ENCODE peak calls at places on chromosome 12, in seven cellular contexts. O, S, Y, B, W, K and P are unnamed samples. For H3K36me3 and H3K4me1, the result is how much of the 10 kb centered on the place peaks cover.

GRCh38 chr12:118060301-118061010 is 523 bp downstream of the WSB2 start:
- DNase-seq in O (peak), S (peak), Y (no peak), B (peak), W (no peak), K (no peak), P (peak)

GRCh38 chr12:109053382-109054123 is 1.2 kb downstream of the USP30 start:
- DNase-seq in O (no peak), S (no peak), Y (peak), B (no peak), W (no peak), K (peak), P (no peak)

GRCh38 chr12:113161415-113162016 is 12.0 kb downstream of the CFAP73 start:
- DNase-seq in O (no peak), S (no peak), Y (no peak), B (no peak), W (no peak), K (peak), P (no peak)

GRCh38 chr12:39606712-39607423 is 12.7 kb downstream of the ABCD2 start:
- DNase-seq in O (no peak), S (no peak), Y (no peak), B (no peak), W (no peak), K (no peak), P (no peak)

GRCh38 chr12:31017535-31017934 is 56.1 kb upstream of the DDX11 start:
- DNase-seq in O (no peak), S (no peak), Y (no peak), B (peak), W (no peak), K (no peak), P (peak)

GRCh38 chr12:56571131-56571530 is 49.5 kb downstream of the RBMS2 start:
- DNase-seq in O (no peak), S (no peak), Y (no peak), B (no peak), W (no peak), K (peak), P (no peak)

GRCh38 chr12:50579757-50580267 is 75.0 kb downstream of the DIP2B start:
- DNase-seq in O (no peak), S (no peak), Y (no peak), B (no peak), W (no peak), K (no peak), P (no peak)

GRCh38 chr12:12716845-12717585 is at the start of gene CDKN1B:
- DNase-seq in O (peak), S (peak), Y (peak), B (peak), W (peak), K (peak), P (peak)

GRCh38 chr12:50005150-50005549 is 20.1 kb downstream of the RACGAP1 start:
- DNase-seq in O (no peak), S (no peak), Y (no peak), B (no peak), W (no peak), K (no peak), P (no peak)

GRCh38 chr12:45745861-45746277 is 16.4 kb downstream of the ARID2 start:
- DNase-seq in O (no peak), S (no peak), Y (peak), B (no peak), W (no peak), K (no peak), P (no peak)

GRCh38 chr12:132588319-132588718 is 22.1 kb downstream of the LRCOL1 start:
- DNase-seq in O (no peak), S (no peak), Y (no peak), B (no peak), W (no peak), K (no peak), P (no peak)

GRCh38 chr12:90546511-90546910 is 408.5 kb downstream of the CCER1 start:
- DNase-seq in O (no peak), S (no peak), Y (no peak), B (no peak), W (no peak), K (no peak), P (no peak)

GRCh38 chr12:95623554-95624170 is 72.4 kb upstream of the USP44 start:
- DNase-seq in O (peak), S (no peak), Y (peak), B (peak), W (no peak), K (peak), P (peak)

GRCh38 chr12:48812389-48812788 is 5.9 kb upstream of the CACNB3 start:
- DNase-seq in O (no peak), S (no peak), Y (no peak), B (no peak), W (no peak), K (no peak), P (no peak)

GRCh38 chr12:57127101-57127709 is 1.1 kb upstream of the LRP1 start:
- DNase-seq in O (peak), S (no peak), Y (peak), B (peak), W (no peak), K (peak), P (peak)

GRCh38 chr12:42447371-42447786 is 121.4 kb downstream of the PPHLN1 start:
- DNase-seq in O (no peak), S (no peak), Y (peak), B (no peak), W (no peak), K (no peak), P (no peak)

GRCh38 chr12:116343331-116343884 is 65.9 kb upstream of the MED13L start:
- DNase-seq in O (peak), S (no peak), Y (no peak), B (no peak), W (no peak), K (no peak), P (no peak)

GRCh38 chr12:44835641-44836379 is 40.3 kb downstream of the NELL2 start:
- DNase-seq in O (no peak), S (no peak), Y (no peak), B (no peak), W (no peak), K (no peak), P (no peak)

DNA sequence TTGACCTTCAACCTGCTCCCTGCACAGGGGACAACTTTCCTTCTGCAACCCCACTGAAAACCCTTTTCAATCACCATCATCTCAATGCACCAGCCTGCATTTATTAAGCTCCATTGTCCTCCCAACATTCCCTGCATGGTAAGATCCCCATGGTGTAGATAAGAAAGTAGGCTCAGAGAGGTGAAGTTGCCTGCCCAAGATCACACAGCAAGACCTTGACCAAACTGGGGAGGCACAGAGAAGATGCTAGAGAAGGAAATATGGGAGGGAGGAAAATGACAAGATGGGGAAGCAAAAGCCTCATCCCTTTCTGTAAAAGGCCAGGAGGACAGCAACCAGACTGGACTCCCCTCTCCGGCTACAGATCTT is 9.8 kb downstream of the MSI1 start:
- DNase-seq in O (no peak), S (no peak), Y (no peak), B (no peak), W (no peak), K (no peak), P (no peak)
- H3K36me3 ChIP-seq in O (under half), S (under half), Y (under half), B (under half), W (under half), K (under half), P (under half)

GRCh38 chr12:47218191-47218654 is 138.5 kb upstream of the AMIGO2 start:
- DNase-seq in O (no peak), S (no peak), Y (no peak), B (no peak), W (no peak), K (no peak), P (no peak)

GRCh38 chr12:47221256-47222023 is 141.7 kb upstream of the AMIGO2 start:
- DNase-seq in O (no peak), S (no peak), Y (no peak), B (no peak), W (no peak), K (no peak), P (no peak)

GRCh38 chr12:47216150-47216677 is 136.5 kb upstream of the AMIGO2 start:
- DNase-seq in O (no peak), S (no peak), Y (no peak), B (no peak), W (no peak), K (no peak), P (no peak)

GRCh38 chr12:47222592-47222959 is 142.8 kb upstream of the AMIGO2 start:
- DNase-seq in O (no peak), S (no peak), Y (no peak), B (no peak), W (no peak), K (no peak), P (no peak)

DNA sequence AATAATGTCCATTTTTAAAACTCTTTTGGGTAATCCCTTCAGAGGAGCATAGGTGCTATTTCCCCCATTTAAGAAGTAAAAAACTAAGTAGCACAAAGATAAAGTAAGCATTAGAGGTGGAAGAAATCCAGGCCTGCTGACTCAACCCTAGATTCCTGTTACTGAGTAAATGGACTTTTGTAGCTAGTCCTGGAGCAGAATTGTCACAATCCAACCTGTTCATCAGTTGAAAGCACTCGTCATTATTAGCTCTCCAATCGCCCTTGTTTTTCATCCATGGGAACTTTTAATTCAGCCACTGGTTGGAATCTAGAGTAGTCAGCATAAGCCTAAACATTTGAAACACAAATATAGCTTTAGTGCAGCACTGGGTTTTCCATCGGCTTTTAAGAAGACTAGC is 139.5 kb upstream of the AMIGO2 start:
- DNase-seq in O (no peak), S (no peak), Y (peak), B (no peak), W (no peak), K (no peak), P (no peak)
- H3K4me1 ChIP-seq in O (under half), S (under half), Y (under half), B (under half), W (under half), K (under half), P (under half)

DNA sequence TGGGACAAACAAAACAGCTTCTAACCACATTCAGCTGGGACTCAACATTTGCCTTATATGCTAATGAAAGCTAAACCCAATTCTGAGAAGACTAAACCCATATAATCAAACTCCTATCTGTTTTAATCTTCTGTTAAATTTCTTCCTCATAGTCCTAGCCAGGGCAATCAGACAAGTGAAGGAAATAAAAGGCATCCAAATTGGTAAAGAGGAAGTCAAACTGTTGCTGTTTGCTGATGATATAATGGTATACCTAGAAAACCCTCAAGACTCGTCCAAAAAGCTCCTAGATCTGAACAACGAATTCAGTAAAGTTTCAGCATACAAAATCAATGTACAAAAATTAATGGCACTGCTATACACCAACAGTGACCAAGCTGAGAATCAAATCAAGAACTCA is 157.1 kb downstream of the PHLDA1 start:
- DNase-seq in O (no peak), S (no peak), Y (no peak), B (no peak), W (no peak), K (no peak), P (no peak)
- H3K4me3 ChIP-seq in O (no peak), S (no peak), Y (no peak), B (no peak), W (no peak), K (no peak), P (no peak)

GRCh38 chr12:123720141-123720814 is 8.1 kb downstream of the ATP6V0A2 start:
- DNase-seq in O (no peak), S (no peak), Y (no peak), B (no peak), W (no peak), K (no peak), P (no peak)
- H3K36me3 ChIP-seq in O (under half), S (under half), Y (under half), B (under half), W (under half), K (under half), P (half or more)

GRCh38 chr12:123358035-123358434 is 6.6 kb downstream of the SBNO1 start:
- DNase-seq in O (no peak), S (no peak), Y (no peak), B (no peak), W (no peak), K (no peak), P (no peak)
- H3K4me1 ChIP-seq in O (under half), S (under half), Y (under half), B (under half), W (under half), K (under half), P (under half)

DNA sequence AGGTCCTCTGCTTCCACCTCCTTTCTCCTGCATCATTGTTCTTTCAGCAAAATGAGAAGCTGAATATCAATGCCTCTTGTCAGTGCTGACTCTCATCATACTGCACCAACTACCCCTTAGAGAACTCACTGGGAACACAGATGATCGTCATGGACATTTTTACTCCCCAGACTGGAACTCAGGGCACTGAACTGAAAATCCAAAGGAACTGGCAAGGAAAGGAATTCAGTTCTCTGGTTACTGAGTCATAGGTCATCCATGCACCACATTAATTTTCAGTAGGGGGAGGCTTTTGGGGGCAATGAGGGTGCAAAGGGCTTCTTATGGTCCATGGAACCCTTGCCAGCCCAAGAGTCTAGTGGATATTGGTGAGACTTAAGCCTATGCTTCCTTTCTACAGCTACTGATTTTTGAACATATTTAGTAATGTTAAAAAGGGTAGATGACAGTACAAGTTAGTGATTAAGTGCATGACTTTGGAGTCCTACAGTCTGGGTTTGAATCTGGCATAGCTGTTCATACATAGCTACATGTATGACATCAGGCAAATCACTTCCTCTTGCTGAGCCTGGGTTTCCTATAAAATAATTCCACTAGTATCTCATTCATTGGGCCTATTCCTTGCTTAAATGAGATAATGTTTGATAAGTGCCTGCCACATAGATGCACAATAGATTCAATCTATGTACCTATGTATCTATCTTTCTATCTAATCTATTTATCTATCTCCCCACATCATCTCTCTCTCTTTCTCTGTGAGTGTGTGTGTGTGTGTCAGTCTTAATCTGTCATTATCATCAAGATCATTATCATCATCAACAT is 29.2 kb downstream of the BBS10 start:
- DNase-seq in O (no peak), S (no peak), Y (no peak), B (no peak), W (no peak), K (no peak), P (no peak)
- H3K4me3 ChIP-seq in O (no peak), S (no peak), Y (no peak), B (no peak), W (no peak), K (no peak), P (no peak)